ENCODE peak calls at places on chromosomes 4 and X, in eight cellular contexts. W is kidney; A is AG04450; U is endothelial cell; O is mesothelial cell of epicardium; T is body of pancreas; N is neural crest cell; F is CD4-positive, alpha-beta T cell. P is an unnamed sample.

GRCh38 chr4:1043162-1043561 is 31.7 kb downstream of the FGFRL1 start:
- DNase-seq in W (no peak), A (no peak), U (no peak), O (no peak), T (no peak), N (no peak), F (no peak), P (no peak)

GRCh38 chrX:76555816-76556215 is 128.3 kb downstream of the MAGEE1 start:
- DNase-seq in W (no peak), A (no peak), U (peak; percentile 41), O (no peak), T (no peak), N (peak; percentile 35), F (no peak), P (peak; percentile 3)

GRCh38 chr4:32735856-32736590 is 2015.9 kb downstream of the PCDH7 start:
- DNase-seq in W (no peak), A (no peak), U (no peak), O (no peak), T (no peak), N (no peak), F (no peak), P (no peak)

GRCh38 chr4:129532573-129532972 is 436.6 kb downstream of the C4orf33 start:
- DNase-seq in W (no peak), A (no peak), U (no peak), O (no peak), T (no peak), N (no peak), F (no peak), P (no peak)

GRCh38 chr4:156977435-156978160 is 6.0 kb upstream of the PDGFC start:
- DNase-seq in W (no peak), A (peak; percentile 90), U (no peak), O (no peak), T (no peak), N (no peak), F (no peak), P (peak; percentile 92)

GRCh38 chr4:160159457-160159856 is 1056.6 kb downstream of the RAPGEF2 start:
- DNase-seq in W (peak; percentile 53), A (no peak), U (no peak), O (no peak), T (no peak), N (no peak), F (no peak), P (no peak)

GRCh38 chr4:93764647-93765246 is 63.8 kb upstream of the ATOH1 start:
- DNase-seq in W (no peak), A (peak; percentile 20), U (peak; percentile 21), O (no peak), T (peak; percentile 15), N (peak; percentile 29), F (no peak), P (peak; percentile 26)

GRCh38 chrX:34809096-34809495 is 133.5 kb upstream of the FAM47B start:
- DNase-seq in W (no peak), A (no peak), U (no peak), O (no peak), T (no peak), N (no peak), F (no peak), P (no peak)

GRCh38 chr4:1218892-1219552 is 29.9 kb downstream of the CTBP1 start:
- DNase-seq in W (no peak), A (no peak), U (no peak), O (no peak), T (no peak), N (no peak), F (no peak), P (no peak)

GRCh38 chr4:7244343-7244680 is 52.0 kb downstream of the SORCS2 start:
- DNase-seq in W (peak; percentile 42), A (no peak), U (no peak), O (no peak), T (no peak), N (no peak), F (no peak), P (no peak)

GRCh38 chr4:158015241-158015640 is 157.6 kb downstream of the GASK1B start:
- DNase-seq in W (no peak), A (no peak), U (no peak), O (no peak), T (no peak), N (no peak), F (no peak), P (peak; percentile 33)

GRCh38 chr4:81352476-81352875 is 119.2 kb downstream of the RASGEF1B start:
- DNase-seq in W (no peak), A (peak; percentile 41), U (no peak), O (no peak), T (no peak), N (no peak), F (no peak), P (peak; percentile 78)

GRCh38 chrX:66914082-66914481 is 275.2 kb upstream of the EDA2R start:
- DNase-seq in W (no peak), A (no peak), U (no peak), O (no peak), T (no peak), N (no peak), F (no peak), P (peak; percentile 1)

DNA sequence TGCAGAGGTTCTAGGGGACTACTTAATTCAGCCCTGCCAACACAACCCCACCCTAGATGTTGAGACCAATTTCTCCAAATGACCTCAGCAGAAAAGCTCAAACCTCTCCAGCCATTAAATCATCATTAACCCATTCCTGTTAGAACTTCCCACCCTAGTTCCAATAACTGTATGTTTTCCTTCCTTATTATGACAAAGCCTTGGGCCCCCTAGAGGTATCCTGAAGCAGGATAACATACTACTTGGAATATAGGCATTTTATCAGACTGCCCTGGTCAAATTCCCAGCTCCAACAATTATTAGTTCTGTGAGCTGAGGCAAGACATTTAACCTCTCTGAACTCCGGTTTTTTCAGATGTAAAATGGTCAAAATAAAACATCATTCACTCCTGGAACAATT is 244.6 kb upstream of the TENM3 start:
- DNase-seq in W (no peak), A (no peak), U (no peak), O (no peak), T (no peak), N (no peak), F (no peak), P (no peak)
- TF ChIP-seq CTCF in W (no peak), A (peak; percentile 34), U (peak; percentile 17), O (no peak), T (no peak), N (no peak), F (no peak), P (no peak)

DNA sequence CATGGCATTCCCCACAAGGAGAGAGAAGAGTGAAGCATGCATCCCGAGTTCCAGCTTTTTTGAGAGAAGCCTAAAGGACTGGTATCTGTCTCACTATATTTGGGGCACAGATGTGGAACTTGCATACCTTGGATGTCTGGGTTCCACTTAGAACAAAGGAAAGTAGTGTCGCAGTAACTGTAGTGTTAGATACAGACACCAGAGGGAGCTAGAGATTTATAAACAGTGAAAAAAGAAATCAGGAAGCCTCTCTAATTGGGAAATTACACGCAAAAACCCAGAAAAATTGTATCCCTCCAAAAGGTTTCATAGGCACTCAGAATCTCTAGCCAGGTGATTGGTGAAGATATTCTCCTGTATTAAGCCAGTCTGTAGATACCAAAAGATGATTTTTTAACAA is 34.4 kb downstream of the AGTR2 start:
- DNase-seq in W (no peak), A (no peak), U (peak; percentile 2), O (no peak), T (no peak), N (no peak), F (no peak), P (peak; percentile 5)
- TF ChIP-seq CTCF in W (peak; percentile 47), A (peak; percentile 39), U (peak; percentile 67), O (peak; percentile 87), T (peak; percentile 34), N (peak; percentile 90), F (no peak), P (peak; percentile 66)

DNA sequence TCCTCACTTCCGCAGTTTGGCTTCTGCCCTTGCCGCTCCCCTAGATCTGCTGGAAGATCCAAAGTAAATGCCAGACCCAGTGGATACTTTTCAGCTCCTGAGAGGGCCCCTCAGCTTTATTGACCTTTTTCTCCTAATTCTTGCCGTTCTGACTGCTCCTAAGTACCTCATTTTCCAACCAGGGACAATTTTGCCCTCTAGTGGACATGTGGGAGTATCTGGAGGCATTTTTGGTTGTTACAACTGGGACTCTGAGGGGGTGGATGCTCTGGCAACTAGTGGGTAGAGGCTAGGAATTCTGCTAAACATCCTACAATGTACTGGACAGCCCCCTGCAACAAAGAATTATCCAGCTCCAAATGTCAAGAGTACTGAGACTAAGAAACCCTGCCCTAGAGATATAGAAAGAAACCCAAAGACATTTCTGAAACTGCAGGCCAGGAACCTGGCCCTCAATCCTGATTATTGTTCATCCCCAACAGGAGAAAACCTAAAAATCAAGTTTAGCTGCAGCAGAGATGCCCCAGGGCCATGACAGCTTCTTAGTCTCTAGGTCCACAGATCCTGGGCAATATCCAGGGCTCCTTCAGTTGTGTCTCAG is 3.4 kb downstream of the TEX13B start:
- DNase-seq in W (no peak), A (peak; percentile 1), U (no peak), O (no peak), T (no peak), N (no peak), F (no peak), P (peak; percentile 36)
- TF ChIP-seq CTCF in W (peak; percentile 27), A (peak; percentile 56), U (peak; percentile 40), O (peak; percentile 34), T (peak; percentile 17), N (peak; percentile 59), F (peak; percentile 28), P (peak; percentile 61)

GRCh38 chrX:21355831-21356230 is 18.4 kb upstream of the CNKSR2 start:
- DNase-seq in W (no peak), A (no peak), U (no peak), O (no peak), T (no peak), N (no peak), F (no peak), P (no peak)

DNA sequence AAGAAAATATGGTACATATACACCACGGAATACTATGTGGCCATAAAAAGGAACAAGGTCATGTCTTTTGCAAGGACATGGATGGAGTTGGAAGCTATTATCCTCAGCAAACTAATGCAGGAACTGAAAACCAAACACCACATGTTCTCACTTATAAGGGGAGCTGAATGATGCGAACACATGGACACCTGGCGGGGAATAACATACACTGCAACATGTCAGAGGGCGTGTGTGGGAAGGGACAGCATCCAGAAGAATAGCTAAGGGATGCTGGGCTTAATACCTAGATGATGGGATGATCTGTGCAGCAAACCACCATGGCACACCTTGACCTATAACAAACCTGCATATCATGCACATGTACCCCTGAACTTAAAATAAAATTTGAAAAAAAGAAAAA is 19.5 kb upstream of the CNKSR2 start:
- DNase-seq in W (no peak), A (no peak), U (no peak), O (no peak), T (no peak), N (no peak), F (no peak), P (no peak)
- TF ChIP-seq CTCF in W (no peak), A (no peak), U (no peak), O (no peak), T (no peak), N (no peak), F (no peak), P (no peak)

GRCh38 chrX:153927936-153928760 is 2.1 kb upstream of the ARHGAP4 start:
- DNase-seq in W (peak; percentile 99), A (peak; percentile 94), U (peak; percentile 86), O (peak; percentile 85), T (peak; percentile 96), N (peak; percentile 78), F (peak; percentile 91), P (peak; percentile 98)
- TF ChIP-seq CTCF in W (no peak), A (peak; percentile 29), U (no peak), O (no peak), T (no peak), N (no peak), F (no peak), P (peak; percentile 21)

GRCh38 chrX:155864655-155865054 is 16.5 kb upstream of the VAMP7 start:
- DNase-seq in W (no peak), A (no peak), U (no peak), O (no peak), T (no peak), N (no peak), F (no peak), P (no peak)
- TF ChIP-seq CTCF in W (no peak), A (peak; percentile 37), U (no peak), O (no peak), T (no peak), N (peak; percentile 35), F (no peak), P (peak; percentile 36)